ENCODE peak calls at places on chromosomes 11 and 22, in ten cellular contexts. U is DMS153; T is kidney glomerular epithelial cell; M is left ventricle myocardium inferior; L is GM19239; A is WERI-Rb-1; P is MV-4-11; Q is T1000; R is NCI-H69; J is activated CD8-positive, alpha-beta memory T cell treated with anti-CD3 and anti-CD28 coated beads, Interleukin-2, amount 50 U/mL, for 4 hours. F is an unnamed sample.

GRCh38 chr11:6350070-6350469 is 29.8 kb upstream of the CAVIN3 start:
- DNase-seq in U (no peak), T (no peak), M (no peak), L (no peak), A (no peak), P (no peak), Q (no peak), R (no peak), J (no peak), F (no peak)

GRCh38 chr11:103007521-103007920 is 52.0 kb upstream of the MMP13 start:
- DNase-seq in U (no peak), T (no peak), M (no peak), L (no peak), A (no peak), P (no peak), Q (no peak), R (no peak), J (no peak), F (no peak)

GRCh38 chr11:122367809-122368231 is 251.8 kb upstream of the BLID start:
- DNase-seq in U (no peak), T (no peak), M (no peak), L (no peak), A (no peak), P (no peak), Q (no peak), R (no peak), J (no peak), F (no peak)

GRCh38 chr22:45878051-45878764 is 98.8 kb downstream of the WNT7B start:
- DNase-seq in U (no peak), T (no peak), M (peak; percentile 51), L (no peak), A (peak; percentile 60), P (no peak), Q (no peak), R (peak; percentile 98), J (peak; percentile 8), F (no peak)

GRCh38 chr11:46121328-46121723 is at the start of gene PHF21A:
- DNase-seq in U (peak; percentile 84), T (peak; percentile 78), M (peak; percentile 93), L (peak; percentile 90), A (peak; percentile 93), P (peak; percentile 76), Q (peak; percentile 83), R (peak; percentile 98), J (peak; percentile 90), F (peak; percentile 86)

GRCh38 chr11:12048936-12049790 is 40.7 kb upstream of the DKK3 start:
- DNase-seq in U (no peak), T (no peak), M (no peak), L (no peak), A (peak; percentile 59), P (no peak), Q (no peak), R (no peak), J (no peak), F (no peak)

GRCh38 chr11:19013181-19013857 is 47.2 kb downstream of the MRGPRX2 start:
- DNase-seq in U (no peak), T (no peak), M (no peak), L (no peak), A (peak; percentile 15), P (no peak), Q (no peak), R (no peak), J (no peak), F (no peak)

GRCh38 chr22:33296941-33297340 is 238.8 kb upstream of the SYN3 start:
- DNase-seq in U (no peak), T (no peak), M (no peak), L (no peak), A (no peak), P (no peak), Q (no peak), R (no peak), J (no peak), F (no peak)

GRCh38 chr11:334264-335033 is 13.8 kb upstream of the IFITM3 start:
- DNase-seq in U (no peak), T (no peak), M (no peak), L (no peak), A (no peak), P (no peak), Q (no peak), R (peak; percentile 45), J (no peak), F (no peak)

GRCh38 chr11:86669424-86669823 is 3.0 kb downstream of the ME3 start:
- DNase-seq in U (no peak), T (no peak), M (no peak), L (no peak), A (peak; percentile 51), P (no peak), Q (no peak), R (peak; percentile 77), J (no peak), F (no peak)

GRCh38 chr11:70715636-70716035 is 317.3 kb downstream of the CTTN start:
- DNase-seq in U (no peak), T (no peak), M (no peak), L (no peak), A (no peak), P (no peak), Q (no peak), R (no peak), J (no peak), F (no peak)

GRCh38 chr11:33912405-33913361 is 20.8 kb upstream of the LMO2 start:
- DNase-seq in U (no peak), T (peak; percentile 76), M (no peak), L (peak; percentile 22), A (no peak), P (peak; percentile 95), Q (no peak), R (peak; percentile 96), J (no peak), F (peak; percentile 74)

GRCh38 chr11:130874396-130874795 is 41.9 kb downstream of the SNX19 start:
- DNase-seq in U (no peak), T (peak; percentile 98), M (no peak), L (no peak), A (no peak), P (no peak), Q (no peak), R (no peak), J (no peak), F (no peak)

GRCh38 chr11:72333657-72334056 is 89.7 kb upstream of the PHOX2A start:
- DNase-seq in U (no peak), T (no peak), M (no peak), L (no peak), A (peak; percentile 90), P (peak; percentile 77), Q (no peak), R (peak; percentile 37), J (peak; percentile 36), F (no peak)

GRCh38 chr11:11769782-11770181 is 72.0 kb upstream of the USP47 start:
- DNase-seq in U (no peak), T (no peak), M (no peak), L (no peak), A (no peak), P (no peak), Q (no peak), R (no peak), J (no peak), F (no peak)

GRCh38 chr11:121446752-121447156 is 5.4 kb upstream of the SORL1 start:
- DNase-seq in U (no peak), T (no peak), M (no peak), L (no peak), A (no peak), P (no peak), Q (no peak), R (peak; percentile 84), J (no peak), F (no peak)

GRCh38 chr11:2684581-2684980 is 15.2 kb downstream of the KCNQ1OT1 start:
- DNase-seq in U (no peak), T (no peak), M (no peak), L (no peak), A (no peak), P (no peak), Q (no peak), R (no peak), J (peak; percentile 9), F (no peak)

GRCh38 chr11:50174189-50174588 is 141.5 kb downstream of the OR4C45 start:
- DNase-seq in U (no peak), T (no peak), M (no peak), L (no peak), A (no peak), P (no peak), Q (peak; percentile 21), R (no peak), J (no peak), F (no peak)

GRCh38 chr11:65739022-65739421 is 18.4 kb upstream of the RNASEH2C start:
- DNase-seq in U (no peak), T (no peak), M (no peak), L (no peak), A (no peak), P (no peak), Q (no peak), R (no peak), J (no peak), F (no peak)

GRCh38 chr11:12686246-12687060 is 12.2 kb downstream of the TEAD1 start:
- DNase-seq in U (no peak), T (no peak), M (no peak), L (no peak), A (no peak), P (no peak), Q (no peak), R (no peak), J (no peak), F (no peak)

GRCh38 chr11:124633355-124633754 is 10.7 kb downstream of the TBRG1 start:
- DNase-seq in U (no peak), T (no peak), M (no peak), L (no peak), A (no peak), P (no peak), Q (no peak), R (no peak), J (no peak), F (no peak)

GRCh38 chr22:29308148-29308790 is 1.8 kb downstream of the GAS2L1 start:
- DNase-seq in U (no peak), T (no peak), M (no peak), L (no peak), A (peak; percentile 3), P (no peak), Q (no peak), R (no peak), J (no peak), F (no peak)

GRCh38 chr22:20575724-20576444 is 68.5 kb downstream of the MED15 start:
- DNase-seq in U (no peak), T (no peak), M (no peak), L (no peak), A (no peak), P (no peak), Q (no peak), R (no peak), J (no peak), F (no peak)

GRCh38 chr11:110613526-110613925 is 98.7 kb downstream of the ARHGAP20 start:
- DNase-seq in U (no peak), T (no peak), M (no peak), L (no peak), A (no peak), P (no peak), Q (no peak), R (no peak), J (no peak), F (no peak)

GRCh38 chr11:61491736-61492395 is 16.7 kb upstream of the LRRC10B start:
- DNase-seq in U (no peak), T (no peak), M (no peak), L (no peak), A (no peak), P (no peak), Q (no peak), R (no peak), J (no peak), F (no peak)

GRCh38 chr11:67379061-67380058 is 6.0 kb upstream of the CLCF1 start:
- DNase-seq in U (no peak), T (no peak), M (no peak), L (no peak), A (no peak), P (no peak), Q (peak; percentile 39), R (no peak), J (no peak), F (no peak)

GRCh38 chr22:42693763-42694683 is 26.6 kb downstream of the A4GALT start:
- DNase-seq in U (no peak), T (no peak), M (no peak), L (no peak), A (no peak), P (no peak), Q (no peak), R (no peak), J (no peak), F (no peak)

GRCh38 chr11:1739576-1739975 is 10.8 kb downstream of the IFITM10 start:
- DNase-seq in U (no peak), T (no peak), M (no peak), L (no peak), A (no peak), P (no peak), Q (no peak), R (no peak), J (no peak), F (no peak)

F was measured in AG09309.